ENCODE peak calls at places on chromosomes 2 and 18, in ten cellular contexts. One of them, this sample, is unnamed.

GRCh38 chr2:115422004-115422634 is 979.7 kb downstream of the DPP10 start:
- DNase-seq in GM13976: no peak
- DNase-seq in OCI-LY7: no peak
- DNase-seq in HCEC 1CT: no peak
- DNase-seq in caudate nucleus: no peak
- DNase-seq in GM20000: no peak
- DNase-seq in activated gamma-delta T cell treated with Interleukin-2 at 50 U/mL for 16 hours: no peak
- DNase-seq in A172: no peak
- DNase-seq in RWPE1: no peak
- DNase-seq in T-cell: no peak
- DNase-seq in this sample: no peak

GRCh38 chr2:219197388-219197787 is 9.2 kb upstream of the ZFAND2B start:
- DNase-seq in GM13976: no peak
- DNase-seq in OCI-LY7: no peak
- DNase-seq in HCEC 1CT: no peak
- DNase-seq in caudate nucleus: no peak
- DNase-seq in GM20000: no peak
- DNase-seq in activated gamma-delta T cell treated with Interleukin-2 at 50 U/mL for 16 hours: no peak
- DNase-seq in A172: no peak
- DNase-seq in RWPE1: no peak
- DNase-seq in T-cell: no peak
- DNase-seq in this sample: no peak

GRCh38 chr2:205053827-205054410 is 508.6 kb downstream of the PARD3B start:
- DNase-seq in GM13976: no peak
- DNase-seq in OCI-LY7: no peak
- DNase-seq in HCEC 1CT: no peak
- DNase-seq in caudate nucleus: no peak
- DNase-seq in GM20000: no peak
- DNase-seq in activated gamma-delta T cell treated with Interleukin-2 at 50 U/mL for 16 hours: no peak
- DNase-seq in A172: no peak
- DNase-seq in RWPE1: no peak
- DNase-seq in T-cell: no peak
- DNase-seq in this sample: no peak

GRCh38 chr2:99153921-99154604 is 679 bp downstream of the TSGA10 start:
- DNase-seq in GM13976: no peak
- DNase-seq in OCI-LY7: no peak
- DNase-seq in HCEC 1CT: no peak
- DNase-seq in caudate nucleus: no peak
- DNase-seq in GM20000: no peak
- DNase-seq in activated gamma-delta T cell treated with Interleukin-2 at 50 U/mL for 16 hours: no peak
- DNase-seq in A172: peak
- DNase-seq in RWPE1: no peak
- DNase-seq in T-cell: no peak
- DNase-seq in this sample: no peak

GRCh38 chr2:217394510-217395351 is 534.9 kb upstream of the TNP1 start:
- DNase-seq in GM13976: no peak
- DNase-seq in OCI-LY7: no peak
- DNase-seq in HCEC 1CT: peak
- DNase-seq in caudate nucleus: no peak
- DNase-seq in GM20000: no peak
- DNase-seq in activated gamma-delta T cell treated with Interleukin-2 at 50 U/mL for 16 hours: no peak
- DNase-seq in A172: peak
- DNase-seq in RWPE1: peak
- DNase-seq in T-cell: no peak
- DNase-seq in this sample: no peak

GRCh38 chr2:220696280-220696669 is 875.8 kb downstream of the EPHA4 start:
- DNase-seq in GM13976: no peak
- DNase-seq in OCI-LY7: no peak
- DNase-seq in HCEC 1CT: no peak
- DNase-seq in caudate nucleus: no peak
- DNase-seq in GM20000: no peak
- DNase-seq in activated gamma-delta T cell treated with Interleukin-2 at 50 U/mL for 16 hours: no peak
- DNase-seq in A172: no peak
- DNase-seq in RWPE1: no peak
- DNase-seq in T-cell: no peak
- DNase-seq in this sample: no peak

GRCh38 chr2:173607601-173608311 is 253.1 kb downstream of the CDCA7 start:
- DNase-seq in GM13976: no peak
- DNase-seq in OCI-LY7: no peak
- DNase-seq in HCEC 1CT: no peak
- DNase-seq in caudate nucleus: no peak
- DNase-seq in GM20000: no peak
- DNase-seq in activated gamma-delta T cell treated with Interleukin-2 at 50 U/mL for 16 hours: no peak
- DNase-seq in A172: no peak
- DNase-seq in RWPE1: no peak
- DNase-seq in T-cell: no peak
- DNase-seq in this sample: no peak

GRCh38 chr2:8049111-8049720 is 632.6 kb upstream of the ID2 start:
- DNase-seq in GM13976: no peak
- DNase-seq in OCI-LY7: no peak
- DNase-seq in HCEC 1CT: no peak
- DNase-seq in caudate nucleus: no peak
- DNase-seq in GM20000: no peak
- DNase-seq in activated gamma-delta T cell treated with Interleukin-2 at 50 U/mL for 16 hours: no peak
- DNase-seq in A172: no peak
- DNase-seq in RWPE1: no peak
- DNase-seq in T-cell: no peak
- DNase-seq in this sample: no peak

GRCh38 chr2:179049546-179050311 is at the start of gene CCDC141:
- DNase-seq in GM13976: peak
- DNase-seq in OCI-LY7: peak
- DNase-seq in HCEC 1CT: no peak
- DNase-seq in caudate nucleus: no peak
- DNase-seq in GM20000: peak
- DNase-seq in activated gamma-delta T cell treated with Interleukin-2 at 50 U/mL for 16 hours: no peak
- DNase-seq in A172: no peak
- DNase-seq in RWPE1: no peak
- DNase-seq in T-cell: peak
- DNase-seq in this sample: peak

GRCh38 chr2:60423066-60423465 is 130.4 kb downstream of the BCL11A start:
- DNase-seq in GM13976: no peak
- DNase-seq in OCI-LY7: no peak
- DNase-seq in HCEC 1CT: no peak
- DNase-seq in caudate nucleus: no peak
- DNase-seq in GM20000: no peak
- DNase-seq in activated gamma-delta T cell treated with Interleukin-2 at 50 U/mL for 16 hours: no peak
- DNase-seq in A172: no peak
- DNase-seq in RWPE1: no peak
- DNase-seq in T-cell: no peak
- DNase-seq in this sample: no peak

GRCh38 chr18:78721986-78722385 is 257.6 kb upstream of the SALL3 start:
- DNase-seq in GM13976: no peak
- DNase-seq in OCI-LY7: no peak
- DNase-seq in HCEC 1CT: no peak
- DNase-seq in caudate nucleus: no peak
- DNase-seq in GM20000: no peak
- DNase-seq in activated gamma-delta T cell treated with Interleukin-2 at 50 U/mL for 16 hours: no peak
- DNase-seq in A172: no peak
- DNase-seq in RWPE1: no peak
- DNase-seq in T-cell: no peak
- DNase-seq in this sample: no peak

GRCh38 chr2:28360742-28361293 is 31.8 kb upstream of the FOSL2 start:
- DNase-seq in GM13976: no peak
- DNase-seq in OCI-LY7: no peak
- DNase-seq in HCEC 1CT: peak
- DNase-seq in caudate nucleus: no peak
- DNase-seq in GM20000: no peak
- DNase-seq in activated gamma-delta T cell treated with Interleukin-2 at 50 U/mL for 16 hours: no peak
- DNase-seq in A172: peak
- DNase-seq in RWPE1: no peak
- DNase-seq in T-cell: no peak
- DNase-seq in this sample: no peak

GRCh38 chr18:9348766-9349165 is 14.2 kb downstream of the TWSG1 start:
- DNase-seq in GM13976: no peak
- DNase-seq in OCI-LY7: no peak
- DNase-seq in HCEC 1CT: peak
- DNase-seq in caudate nucleus: no peak
- DNase-seq in GM20000: no peak
- DNase-seq in activated gamma-delta T cell treated with Interleukin-2 at 50 U/mL for 16 hours: no peak
- DNase-seq in A172: no peak
- DNase-seq in RWPE1: no peak
- DNase-seq in T-cell: no peak
- DNase-seq in this sample: no peak

GRCh38 chr2:177549171-177549570 is 156.6 kb downstream of the AGPS start:
- DNase-seq in GM13976: no peak
- DNase-seq in OCI-LY7: no peak
- DNase-seq in HCEC 1CT: no peak
- DNase-seq in caudate nucleus: no peak
- DNase-seq in GM20000: no peak
- DNase-seq in activated gamma-delta T cell treated with Interleukin-2 at 50 U/mL for 16 hours: no peak
- DNase-seq in A172: no peak
- DNase-seq in RWPE1: no peak
- DNase-seq in T-cell: no peak
- DNase-seq in this sample: no peak

GRCh38 chr2:102063948-102064678 is 72.4 kb downstream of the IL1R2 start:
- DNase-seq in GM13976: no peak
- DNase-seq in OCI-LY7: no peak
- DNase-seq in HCEC 1CT: peak
- DNase-seq in caudate nucleus: no peak
- DNase-seq in GM20000: no peak
- DNase-seq in activated gamma-delta T cell treated with Interleukin-2 at 50 U/mL for 16 hours: no peak
- DNase-seq in A172: peak
- DNase-seq in RWPE1: peak
- DNase-seq in T-cell: peak
- DNase-seq in this sample: no peak

GRCh38 chr18:78934003-78934402 is 45.6 kb upstream of the SALL3 start:
- DNase-seq in GM13976: no peak
- DNase-seq in OCI-LY7: no peak
- DNase-seq in HCEC 1CT: no peak
- DNase-seq in caudate nucleus: no peak
- DNase-seq in GM20000: no peak
- DNase-seq in activated gamma-delta T cell treated with Interleukin-2 at 50 U/mL for 16 hours: no peak
- DNase-seq in A172: no peak
- DNase-seq in RWPE1: no peak
- DNase-seq in T-cell: no peak
- DNase-seq in this sample: no peak

GRCh38 chr2:169507698-169508097 is 1.8 kb upstream of the KLHL41 start:
- DNase-seq in GM13976: peak
- DNase-seq in OCI-LY7: no peak
- DNase-seq in HCEC 1CT: peak
- DNase-seq in caudate nucleus: no peak
- DNase-seq in GM20000: peak
- DNase-seq in activated gamma-delta T cell treated with Interleukin-2 at 50 U/mL for 16 hours: no peak
- DNase-seq in A172: peak
- DNase-seq in RWPE1: peak
- DNase-seq in T-cell: no peak
- DNase-seq in this sample: no peak

GRCh38 chr18:76619342-76620315 is 124.6 kb upstream of the ZNF516 start:
- DNase-seq in GM13976: no peak
- DNase-seq in OCI-LY7: no peak
- DNase-seq in HCEC 1CT: no peak
- DNase-seq in caudate nucleus: peak
- DNase-seq in GM20000: no peak
- DNase-seq in activated gamma-delta T cell treated with Interleukin-2 at 50 U/mL for 16 hours: no peak
- DNase-seq in A172: no peak
- DNase-seq in RWPE1: peak
- DNase-seq in T-cell: no peak
- DNase-seq in this sample: no peak

GRCh38 chr2:80968450-80968849 is 663.9 kb upstream of the LRRTM1 start:
- DNase-seq in GM13976: no peak
- DNase-seq in OCI-LY7: peak
- DNase-seq in HCEC 1CT: no peak
- DNase-seq in caudate nucleus: no peak
- DNase-seq in GM20000: no peak
- DNase-seq in activated gamma-delta T cell treated with Interleukin-2 at 50 U/mL for 16 hours: no peak
- DNase-seq in A172: no peak
- DNase-seq in RWPE1: no peak
- DNase-seq in T-cell: no peak
- DNase-seq in this sample: no peak

GRCh38 chr2:98087447-98088065 is 589 bp downstream of the VWA3B start:
- DNase-seq in GM13976: peak
- DNase-seq in OCI-LY7: no peak
- DNase-seq in HCEC 1CT: no peak
- DNase-seq in caudate nucleus: no peak
- DNase-seq in GM20000: peak
- DNase-seq in activated gamma-delta T cell treated with Interleukin-2 at 50 U/mL for 16 hours: no peak
- DNase-seq in A172: no peak
- DNase-seq in RWPE1: no peak
- DNase-seq in T-cell: no peak
- DNase-seq in this sample: no peak

GRCh38 chr2:240787521-240788472 is 32.2 kb downstream of the KIF1A start:
- DNase-seq in GM13976: no peak
- DNase-seq in OCI-LY7: no peak
- DNase-seq in HCEC 1CT: no peak
- DNase-seq in caudate nucleus: no peak
- DNase-seq in GM20000: no peak
- DNase-seq in activated gamma-delta T cell treated with Interleukin-2 at 50 U/mL for 16 hours: no peak
- DNase-seq in A172: no peak
- DNase-seq in RWPE1: no peak
- DNase-seq in T-cell: no peak
- DNase-seq in this sample: no peak